ENCODE peak calls at places on chromosomes 11 and 22, in eight cellular contexts. R is kidney; S is cardiac fibroblast; L is stimulated activated CD8-positive, alpha-beta memory T cell treated with anti-CD3 and anti-CD28 coated beads, Interleukin-12 subunit alpha, Interleukin-12 subunit beta, amount 100 ng/mL, for 1 hour; H is stimulated activated CD4-positive, alpha-beta T cell treated with anti-CD3 and anti-CD28 coated beads, Interleukin-2, amount 100 ng/mL, for 4 hours; Z is NT2/D1; O is cardiac muscle cell; T is activated CD4-positive, alpha-beta T cell treated with anti-CD3 and anti-CD28 coated beads, Interleukin-2, amount 50 U/mL, for 1 hour. A is an unnamed sample.

GRCh38 chr22:35491908-35492380 is 48.7 kb upstream of the RASD2 start:
- DNase-seq in R (no peak), S (no peak), L (no peak), H (no peak), Z (no peak), O (no peak), T (no peak), A (no peak)

GRCh38 chr11:80849253-80849652 is 1408.4 kb upstream of the TENM4 start:
- DNase-seq in R (no peak), S (no peak), L (no peak), H (no peak), Z (no peak), O (no peak), T (no peak), A (no peak)

GRCh38 chr11:130945945-130946344 is 29.7 kb upstream of the SNX19 start:
- DNase-seq in R (no peak), S (peak), L (no peak), H (no peak), Z (no peak), O (no peak), T (no peak), A (no peak)

GRCh38 chr11:1177020-1177770 is 19.4 kb downstream of the MUC5AC start:
- DNase-seq in R (peak), S (no peak), L (no peak), H (no peak), Z (no peak), O (no peak), T (no peak), A (no peak)

GRCh38 chr11:118162846-118163245 is 10.2 kb upstream of the SCN4B start:
- DNase-seq in R (no peak), S (no peak), L (no peak), H (no peak), Z (no peak), O (no peak), T (no peak), A (no peak)

GRCh38 chr11:69010361-69010891 is 2.6 kb downstream of the MRGPRF start:
- DNase-seq in R (no peak), S (no peak), L (no peak), H (no peak), Z (no peak), O (no peak), T (no peak), A (peak)

GRCh38 chr11:82267186-82267585 is 466.5 kb downstream of the FAM181B start:
- DNase-seq in R (no peak), S (no peak), L (no peak), H (no peak), Z (no peak), O (no peak), T (no peak), A (no peak)

GRCh38 chr11:123653405-123653996 is 923 bp downstream of the SCN3B start:
- DNase-seq in R (no peak), S (no peak), L (no peak), H (no peak), Z (peak), O (no peak), T (no peak), A (no peak)

GRCh38 chr22:47395481-47395880 is 633.0 kb downstream of the TBC1D22A start:
- DNase-seq in R (peak), S (peak), L (no peak), H (no peak), Z (no peak), O (no peak), T (no peak), A (peak)

GRCh38 chr11:112012877-112013276 is 12.3 kb upstream of the DLAT start:
- DNase-seq in R (no peak), S (peak), L (no peak), H (no peak), Z (no peak), O (no peak), T (no peak), A (no peak)

GRCh38 chr22:21791635-21792625 is 56.3 kb upstream of the YPEL1 start:
- DNase-seq in R (no peak), S (peak), L (no peak), H (peak), Z (no peak), O (no peak), T (no peak), A (no peak)

GRCh38 chr11:68715685-68716084 is 31.3 kb downstream of the GAL start:
- DNase-seq in R (no peak), S (no peak), L (no peak), H (no peak), Z (no peak), O (no peak), T (no peak), A (no peak)

GRCh38 chr11:67372232-67372992 is 986 bp downstream of the CLCF1 start:
- DNase-seq in R (peak), S (no peak), L (no peak), H (no peak), Z (no peak), O (peak), T (no peak), A (peak)

GRCh38 chr11:8967159-8967558 is 2.9 kb upstream of the TMEM9B start:
- DNase-seq in R (no peak), S (no peak), L (no peak), H (no peak), Z (no peak), O (no peak), T (no peak), A (no peak)

GRCh38 chr22:49372530-49373288 is 455.0 kb downstream of the BRD1 start:
- DNase-seq in R (peak), S (no peak), L (no peak), H (no peak), Z (peak), O (peak), T (no peak), A (peak)

GRCh38 chr11:70483940-70484339 is 85.6 kb downstream of the CTTN start:
- DNase-seq in R (no peak), S (no peak), L (no peak), H (no peak), Z (no peak), O (no peak), T (no peak), A (no peak)

GRCh38 chr11:126570489-126570888 is 215.0 kb downstream of the ST3GAL4 start:
- DNase-seq in R (peak), S (no peak), L (no peak), H (no peak), Z (no peak), O (no peak), T (no peak), A (no peak)

GRCh38 chr11:75475767-75476650 is 43.0 kb upstream of the KLHL35 start:
- DNase-seq in R (peak), S (peak), L (no peak), H (no peak), Z (no peak), O (no peak), T (no peak), A (no peak)

GRCh38 chr11:79344765-79345164 is 96.1 kb downstream of the TENM4 start:
- DNase-seq in R (no peak), S (no peak), L (no peak), H (no peak), Z (no peak), O (no peak), T (no peak), A (no peak)

GRCh38 chr22:30782613-30783012 is 87.9 kb downstream of the OSBP2 start:
- DNase-seq in R (peak), S (no peak), L (no peak), H (no peak), Z (no peak), O (no peak), T (no peak), A (no peak)

GRCh38 chr11:134068829-134069425 is at the start of gene JAM3:
- DNase-seq in R (peak), S (peak), L (peak), H (peak), Z (peak), O (peak), T (peak), A (peak)

GRCh38 chr11:119196833-119197483 is 9.2 kb upstream of the CBL start:
- DNase-seq in R (peak), S (peak), L (peak), H (peak), Z (peak), O (peak), T (peak), A (peak)

GRCh38 chr11:94851864-94852581 is 83.9 kb downstream of the AMOTL1 start:
- DNase-seq in R (no peak), S (no peak), L (no peak), H (no peak), Z (no peak), O (no peak), T (no peak), A (no peak)

GRCh38 chr11:45603930-45604682 is 61.3 kb downstream of the CHST1 start:
- DNase-seq in R (no peak), S (peak), L (no peak), H (no peak), Z (no peak), O (no peak), T (no peak), A (no peak)

GRCh38 chr11:63782749-63783148 is 14.2 kb upstream of the ZFTA start:
- DNase-seq in R (no peak), S (no peak), L (no peak), H (no peak), Z (no peak), O (no peak), T (no peak), A (no peak)

GRCh38 chr22:27175444-27175843 is 518.1 kb downstream of the MIAT start:
- DNase-seq in R (no peak), S (no peak), L (no peak), H (no peak), Z (no peak), O (no peak), T (no peak), A (no peak)

GRCh38 chr11:118295834-118296454 is 8.6 kb upstream of the CD3E start:
- DNase-seq in R (no peak), S (peak), L (no peak), H (peak), Z (no peak), O (peak), T (peak), A (no peak)

GRCh38 chr11:74822187-74822586 is 73.5 kb downstream of the RNF169 start:
- DNase-seq in R (no peak), S (peak), L (no peak), H (no peak), Z (no peak), O (no peak), T (no peak), A (no peak)

GRCh38 chr11:82981852-82982251 is 80.3 kb downstream of the DDIAS start:
- DNase-seq in R (no peak), S (no peak), L (no peak), H (no peak), Z (no peak), O (no peak), T (no peak), A (no peak)

GRCh38 chr11:110128161-110128560 is 35.0 kb downstream of the ZC3H12C start:
- DNase-seq in R (no peak), S (peak), L (no peak), H (no peak), Z (peak), O (no peak), T (no peak), A (no peak)